ENCODE peak calls at places on chromosomes 3 and 15, in four cellular contexts. X, W, L and Y are unnamed samples.

GRCh38 chr3:46693897-46694235 is 387 bp upstream of the ALS2CL start:
- DNase-seq in W (no peak), L (no peak), X (no peak), Y (no peak)

GRCh38 chr15:35379972-35380371 is 166.0 kb downstream of the DPH6 start:
- DNase-seq in X (no peak), L (no peak), W (peak), Y (no peak)

GRCh38 chr3:8499181-8499611 is 2.4 kb upstream of the LMCD1 start:
- DNase-seq in L (no peak), X (no peak), W (no peak), Y (no peak)

GRCh38 chr15:29475096-29475495 is 205.5 kb upstream of the NSMCE3 start:
- DNase-seq in L (no peak), X (no peak), W (no peak), Y (no peak)

GRCh38 chr15:64180235-64180824 is 17.5 kb upstream of the PPIB start:
- DNase-seq in X (no peak), L (no peak), W (no peak), Y (no peak)

GRCh38 chr3:190458040-190458439 is 8.3 kb upstream of the TMEM207 start:
- DNase-seq in X (no peak), W (no peak), L (no peak), Y (no peak)

GRCh38 chr15:94168250-94168649 is 63.1 kb upstream of the MCTP2 start:
- DNase-seq in L (no peak), X (no peak), W (no peak), Y (no peak)

GRCh38 chr3:133404925-133405324 is 5.1 kb downstream of the BFSP2 start:
- DNase-seq in W (no peak), X (no peak), L (no peak), Y (no peak)

GRCh38 chr3:171306631-171307030 is 153.6 kb downstream of the TNIK start:
- DNase-seq in X (peak), W (no peak), L (peak), Y (peak)

GRCh38 chr3:12907296-12907695 is 65.9 kb upstream of the RPL32 start:
- DNase-seq in L (no peak), X (peak), W (no peak), Y (no peak)

GRCh38 chr15:98955980-98956723 is 51.4 kb downstream of the PGPEP1L start:
- DNase-seq in X (no peak), W (no peak), L (no peak), Y (no peak)

GRCh38 chr15:48392356-48392755 is 61.1 kb downstream of the DUT start:
- DNase-seq in W (no peak), L (peak), X (peak), Y (peak)

GRCh38 chr3:114442251-114442650 is 148.4 kb downstream of the TIGIT start:
- DNase-seq in X (no peak), W (no peak), L (no peak), Y (no peak)

GRCh38 chr3:13072239-13073041 is 789 bp downstream of the IQSEC1 start:
- DNase-seq in L (no peak), X (peak), W (no peak), Y (peak)

GRCh38 chr3:150917941-150918340 is 12.7 kb upstream of the MINDY4B start:
- DNase-seq in X (no peak), L (no peak), W (no peak), Y (no peak)

GRCh38 chr3:16300881-16301359 is 35.9 kb downstream of the OXNAD1 start:
- DNase-seq in X (no peak), L (no peak), W (no peak), Y (no peak)

GRCh38 chr3:64218329-64218728 is 6.9 kb downstream of the PRICKLE2 start:
- DNase-seq in W (no peak), L (no peak), X (no peak), Y (no peak)

GRCh38 chr15:44550256-44550655 is 13.3 kb downstream of the EIF3J start:
- DNase-seq in X (no peak), W (no peak), L (no peak), Y (no peak)

GRCh38 chr15:74470631-74471396 is 9.9 kb upstream of the UBL7 start:
- DNase-seq in X (no peak), L (no peak), W (no peak), Y (peak)

GRCh38 chr15:86077070-86077469 is 2.6 kb upstream of the AGBL1 start:
- DNase-seq in W (no peak), X (no peak), L (no peak), Y (no peak)
- H3K27ac ChIP-seq in W (no peak), X (no peak), L (no peak), Y (no peak)

DNA sequence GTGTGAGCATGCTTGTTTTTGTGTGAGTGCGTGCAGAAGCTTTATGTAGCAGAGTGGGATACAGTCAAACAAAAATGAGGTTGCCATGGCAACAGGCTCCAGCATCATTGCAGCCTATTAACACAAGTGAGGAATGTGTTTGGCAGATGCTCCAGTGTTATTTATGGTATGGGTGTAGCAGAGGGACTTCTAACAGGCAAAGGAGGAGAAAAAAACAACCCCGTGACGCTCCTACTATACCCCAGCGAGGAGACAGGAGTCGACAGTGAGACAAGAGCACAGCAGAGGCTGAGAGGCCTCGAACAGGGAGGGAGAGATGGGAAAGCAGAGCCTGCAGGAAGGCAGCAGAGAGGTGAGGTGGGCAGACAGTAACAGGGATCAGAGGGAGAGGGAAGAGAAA is 4.9 kb downstream of the ADCY5 start:
- DNase-seq in L (no peak), X (no peak), W (no peak), Y (no peak)
- H3K27ac ChIP-seq in L (no peak), X (peak), W (no peak), Y (no peak)

GRCh38 chr3:61875976-61876671 is 314.8 kb downstream of the PTPRG start:
- DNase-seq in X (no peak), L (no peak), W (no peak), Y (no peak)

GRCh38 chr3:61877359-61877770 is 316.0 kb downstream of the PTPRG start:
- DNase-seq in X (no peak), W (no peak), L (no peak), Y (no peak)

GRCh38 chr3:61875488-61875887 is 314.1 kb downstream of the PTPRG start:
- DNase-seq in X (no peak), W (no peak), L (no peak), Y (no peak)

GRCh38 chr3:61875073-61875472 is 313.7 kb downstream of the PTPRG start:
- DNase-seq in L (no peak), W (no peak), X (no peak), Y (no peak)

GRCh38 chr3:61876797-61877196 is 315.4 kb downstream of the PTPRG start:
- DNase-seq in W (no peak), X (no peak), L (no peak), Y (no peak)
- H3K27ac ChIP-seq in W (no peak), X (no peak), L (no peak), Y (no peak)

GRCh38 chr3:99984139-99984538 is 130.2 kb downstream of the FILIP1L start:
- DNase-seq in L (no peak), X (no peak), W (no peak), Y (no peak)

GRCh38 chr3:99990179-99990578 is 124.1 kb downstream of the FILIP1L start:
- DNase-seq in L (no peak), W (no peak), X (no peak), Y (no peak)

GRCh38 chr3:99980606-99981005 is 133.7 kb downstream of the FILIP1L start:
- DNase-seq in W (no peak), L (no peak), X (no peak), Y (no peak)

GRCh38 chr3:99981138-99981537 is 133.2 kb downstream of the FILIP1L start:
- DNase-seq in W (no peak), L (no peak), X (no peak), Y (no peak)

GRCh38 chr3:99984668-99985067 is 129.6 kb downstream of the FILIP1L start:
- DNase-seq in X (no peak), L (no peak), W (no peak), Y (no peak)
- H3K27ac ChIP-seq in X (no peak), L (no peak), W (no peak), Y (peak)